ENCODE peak calls at places on chromosomes 16 and 17, in six cellular contexts. H is heart left ventricle, K is OCI-LY7, W is sigmoid colon, Q is thoracic aorta, O is IMR-90. A is an unnamed sample.

GRCh38 chr17:7712111-7712771 is 5.3 kb upstream of the DNAH2 start:
- DNase-seq in H (peak), O (no peak), K (peak), Q (no peak), W (no peak), A (no peak)

GRCh38 chr17:71085238-71086033 is 916.1 kb downstream of the KCNJ2 start:
- DNase-seq in H (no peak), K (peak), Q (no peak), W (no peak), O (no peak), A (peak)

GRCh38 chr17:68452724-68453290 is 4.5 kb downstream of the WIPI1 start:
- DNase-seq in W (no peak), K (no peak), Q (no peak), O (no peak), H (no peak), A (no peak)

GRCh38 chr17:79948918-79949645 is 86.6 kb downstream of the TBC1D16 start:
- DNase-seq in W (peak), O (no peak), H (peak), Q (no peak), K (no peak), A (peak)

GRCh38 chr16:3193221-3194212 is 5.5 kb downstream of the OR1F1 start:
- DNase-seq in W (no peak), O (no peak), H (no peak), K (no peak), Q (no peak), A (no peak)

GRCh38 chr16:68752602-68753001 is 15.5 kb downstream of the CDH1 start:
- DNase-seq in Q (no peak), K (no peak), O (no peak), H (no peak), W (no peak), A (peak)

GRCh38 chr16:12356622-12357365 is 380.3 kb downstream of the SNX29 start:
- DNase-seq in Q (no peak), O (no peak), K (peak), H (no peak), W (no peak), A (no peak)

GRCh38 chr16:81392011-81392410 is 52.6 kb upstream of the CMIP start:
- DNase-seq in W (no peak), H (no peak), K (no peak), Q (no peak), O (no peak), A (no peak)

GRCh38 chr17:1095853-1096675 is 83.7 kb downstream of the ABR start:
- DNase-seq in Q (no peak), K (no peak), W (no peak), O (no peak), H (no peak), A (no peak)

GRCh38 chr16:3998793-3999478 is 117.3 kb downstream of the ADCY9 start:
- DNase-seq in Q (no peak), H (no peak), O (peak), W (no peak), K (no peak), A (no peak)

GRCh38 chr17:46020023-46020735 is 21.1 kb downstream of the STH start:
- DNase-seq in W (peak), O (no peak), K (no peak), Q (no peak), H (no peak), A (no peak)

GRCh38 chr17:36833279-36833678 is 104.0 kb upstream of the LHX1 start:
- DNase-seq in O (no peak), Q (no peak), K (no peak), H (no peak), W (no peak), A (no peak)

GRCh38 chr17:58531661-58532554 is 17.5 kb upstream of the MTMR4 start:
- DNase-seq in Q (no peak), O (peak), K (peak), H (peak), W (peak), A (peak)

GRCh38 chr16:35908152-35908551 is 2448.7 kb downstream of the TP53TG3F start:
- DNase-seq in K (no peak), O (no peak), H (no peak), Q (no peak), W (no peak), A (no peak)

GRCh38 chr17:67673006-67673405 is 44.7 kb upstream of the NOL11 start:
- DNase-seq in K (no peak), H (no peak), O (no peak), W (no peak), Q (no peak), A (no peak)

GRCh38 chr17:42279776-42280630 is 3.8 kb upstream of the STAT5B start:
- DNase-seq in W (peak), O (no peak), K (no peak), Q (no peak), H (no peak), A (no peak)

GRCh38 chr17:2053380-2054261 is 1.3 kb upstream of the HIC1 start:
- DNase-seq in W (peak), Q (no peak), H (peak), O (peak), K (peak), A (peak)

GRCh38 chr16:19223235-19223847 is 55.3 kb downstream of the SYT17 start:
- DNase-seq in H (no peak), W (no peak), Q (no peak), K (peak), O (peak), A (no peak)

GRCh38 chr17:42387221-42387657 is 1.0 kb downstream of the STAT3 start:
- DNase-seq in K (no peak), Q (no peak), O (peak), H (no peak), W (peak), A (no peak)

GRCh38 chr16:82938108-82938507 is 311.3 kb downstream of the CDH13 start:
- DNase-seq in K (no peak), Q (no peak), W (no peak), O (no peak), H (no peak), A (no peak)

GRCh38 chr16:78142784-78143183 is 43.3 kb downstream of the WWOX start:
- DNase-seq in H (no peak), K (no peak), W (no peak), O (no peak), Q (no peak), A (no peak)

GRCh38 chr17:81849457-81849856 is 10.9 kb downstream of the P4HB start:
- DNase-seq in Q (no peak), K (no peak), W (no peak), H (no peak), O (no peak), A (no peak)

GRCh38 chr17:65389426-65389825 is 172.0 kb downstream of the AXIN2 start:
- DNase-seq in H (no peak), O (peak), K (no peak), W (no peak), Q (no peak), A (no peak)

GRCh38 chr16:88451586-88452484 is 1.2 kb upstream of the ZFPM1 start:
- DNase-seq in W (no peak), H (no peak), K (peak), O (no peak), Q (no peak), A (no peak)

GRCh38 chr17:75159196-75160031 is 5.1 kb upstream of the JPT1 start:
- DNase-seq in Q (no peak), O (peak), W (no peak), K (no peak), H (no peak), A (no peak)

GRCh38 chr17:57106107-57106835 is 21.2 kb downstream of the AKAP1 start:
- DNase-seq in O (no peak), K (no peak), Q (no peak), H (no peak), W (no peak), A (peak)

GRCh38 chr17:57108656-57109392 is 23.8 kb downstream of the AKAP1 start:
- DNase-seq in W (no peak), H (peak), O (no peak), Q (peak), K (no peak), A (no peak)

GRCh38 chr17:57104461-57105175 is 19.6 kb downstream of the AKAP1 start:
- DNase-seq in H (no peak), O (peak), K (no peak), W (no peak), Q (no peak), A (no peak)

GRCh38 chr17:57107498-57108101 is 22.6 kb downstream of the AKAP1 start:
- DNase-seq in W (no peak), Q (no peak), H (no peak), O (peak), K (no peak), A (peak)

GRCh38 chr17:57106836-57107497 is 21.9 kb downstream of the AKAP1 start:
- DNase-seq in O (no peak), Q (no peak), H (no peak), K (no peak), W (no peak), A (no peak)
- TF ChIP-seq CTCF in O (no peak), Q (no peak), H (no peak), K (no peak), W (no peak), A (no peak)

DNA sequence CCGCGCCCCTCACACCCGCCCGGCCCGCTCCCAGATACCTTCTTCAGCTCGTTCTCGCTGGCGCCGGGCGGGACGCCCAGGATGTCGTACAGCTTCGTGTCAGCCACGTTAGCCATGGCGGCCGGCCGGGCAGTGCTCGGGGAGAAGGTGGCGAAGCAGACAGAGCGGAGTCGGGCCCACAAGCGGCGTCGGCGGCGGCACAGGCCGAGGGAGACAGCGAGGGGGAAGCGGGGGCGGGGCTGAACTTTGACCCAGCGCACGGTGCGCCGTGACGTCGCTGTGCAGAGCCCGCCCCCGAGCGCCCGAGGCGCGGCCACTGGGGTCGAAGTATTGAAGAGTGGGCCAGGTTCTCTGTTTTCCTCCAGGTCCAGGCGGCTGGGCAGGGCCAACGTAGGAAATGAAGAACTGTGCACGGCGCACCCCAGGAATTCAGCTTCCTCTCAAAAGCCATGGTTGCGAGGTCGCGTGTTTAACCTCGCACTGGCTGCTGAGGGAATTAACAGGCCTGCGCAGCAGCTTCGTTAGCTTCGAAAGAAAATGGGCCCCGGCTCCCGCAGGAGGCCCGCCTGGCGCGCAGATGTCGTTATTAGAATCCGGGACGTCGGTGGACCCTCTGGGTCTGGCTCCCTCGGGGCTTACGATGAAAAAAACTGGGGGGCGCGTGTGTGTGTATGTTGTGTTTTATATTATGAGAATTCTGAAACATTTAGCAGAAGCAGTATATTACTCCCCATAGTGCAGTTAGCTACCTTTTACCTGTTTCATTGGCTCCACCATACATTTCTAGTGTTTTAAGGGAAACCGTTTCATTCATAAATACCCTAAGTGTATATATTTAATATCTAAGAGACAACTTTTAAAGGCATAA is at the start of gene DNAJA2:
- DNase-seq in K (peak), H (peak), W (peak), O (peak), Q (peak), A (peak)
- H3K4me3 ChIP-seq in K (peak), H (peak), W (peak), O (peak), Q (peak), A (peak)

GRCh38 chr17:17435323-17435722 is 41.5 kb upstream of the MED9 start:
- DNase-seq in K (no peak), H (no peak), Q (no peak), O (peak), W (no peak), A (peak)
- TF ChIP-seq CTCF in K (no peak), H (no peak), Q (no peak), O (peak), W (no peak), A (peak)

GRCh38 chr16:85461814-85462404 is 151.2 kb upstream of the GSE1 start:
- DNase-seq in Q (no peak), K (no peak), W (peak), O (peak), H (no peak), A (no peak)
- H3K4me3 ChIP-seq in Q (peak), K (no peak), W (peak), O (no peak), H (no peak), A (peak)

GRCh38 chr17:15909481-15909991 is 35.4 kb upstream of the ADORA2B start:
- DNase-seq in W (no peak), K (no peak), H (peak), O (no peak), Q (no peak), A (no peak)
- TF ChIP-seq CTCF in W (no peak), K (no peak), H (no peak), O (no peak), Q (no peak), A (no peak)

DNA sequence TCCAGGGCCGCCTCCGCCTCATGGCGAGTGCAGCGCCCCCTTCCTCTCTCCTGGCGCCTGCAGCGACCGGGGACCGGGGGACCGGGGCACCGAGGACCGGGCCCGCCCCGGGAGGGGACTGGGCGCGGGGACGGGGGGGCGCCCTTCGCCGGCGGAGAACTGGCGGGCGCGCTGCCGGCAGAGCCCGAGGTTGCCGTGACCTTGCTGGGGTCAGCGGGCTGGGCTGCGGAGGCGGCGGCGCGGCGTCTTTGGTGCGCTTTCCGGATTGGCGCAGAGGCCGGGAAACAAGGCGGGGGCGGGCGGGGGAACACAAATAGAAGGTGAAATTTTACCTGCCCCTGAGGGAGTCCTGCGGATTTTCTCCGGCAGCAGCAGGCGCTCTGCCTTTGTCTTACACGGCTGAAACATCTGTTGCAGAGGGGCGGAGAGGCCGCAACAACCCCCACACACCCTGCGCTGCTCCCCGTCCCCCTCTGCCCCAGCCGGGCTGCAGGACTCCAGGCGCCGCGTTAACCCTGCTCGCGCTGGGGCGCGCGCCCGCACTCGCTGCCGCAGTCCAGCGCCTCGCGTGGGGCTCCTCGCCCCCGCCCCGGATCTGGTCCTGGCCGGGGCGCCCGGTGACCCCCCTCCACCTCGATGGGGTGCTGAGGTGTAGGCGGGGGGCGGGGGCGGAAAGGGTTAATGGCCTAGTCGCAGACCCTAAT is 53.5 kb downstream of the SREBF1 start:
- DNase-seq in K (peak), Q (no peak), O (no peak), H (peak), W (no peak), A (peak)
- H3K4me3 ChIP-seq in K (peak), Q (peak), O (no peak), H (peak), W (peak), A (peak)

DNA sequence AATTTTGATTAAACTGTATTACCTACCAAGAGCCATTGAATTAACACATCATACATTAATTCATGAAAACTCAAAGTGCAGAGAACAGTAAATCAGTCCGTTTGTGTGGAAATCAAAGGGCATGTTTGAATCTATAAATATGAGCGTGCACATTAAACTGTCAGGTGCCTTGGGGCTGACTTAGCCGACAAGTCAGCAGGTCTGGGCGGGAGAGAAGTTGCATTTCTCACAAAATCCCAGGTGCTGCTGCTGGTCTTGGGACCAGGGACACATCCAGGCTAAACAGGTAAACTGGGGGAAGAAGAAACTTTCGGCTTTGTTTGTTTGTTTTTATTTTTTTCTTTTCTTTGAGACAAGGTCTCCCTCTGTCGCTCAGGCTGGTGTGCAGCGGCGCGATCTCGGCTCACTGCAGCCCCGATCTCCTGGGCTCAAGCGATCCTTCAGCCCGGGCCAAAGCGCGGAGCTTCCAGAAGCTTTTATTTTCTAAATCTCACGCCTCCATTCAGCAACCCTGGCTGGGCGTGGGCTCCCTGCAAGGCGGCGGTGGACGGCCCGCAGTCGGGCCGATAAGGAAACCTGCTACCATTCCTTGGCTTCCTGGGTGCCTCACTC is 213.9 kb downstream of the MRTFB start:
- DNase-seq in O (no peak), H (no peak), W (peak), Q (no peak), K (peak), A (peak)
- TF ChIP-seq CTCF in O (peak), H (peak), W (peak), Q (peak), K (peak), A (peak)

GRCh38 chr17:39863918-39864746 is at the start of gene IKZF3:
- DNase-seq in H (peak), K (peak), W (no peak), O (peak), Q (no peak), A (peak)
- H3K4me3 ChIP-seq in H (no peak), K (peak), W (no peak), O (no peak), Q (peak), A (peak)

DNA sequence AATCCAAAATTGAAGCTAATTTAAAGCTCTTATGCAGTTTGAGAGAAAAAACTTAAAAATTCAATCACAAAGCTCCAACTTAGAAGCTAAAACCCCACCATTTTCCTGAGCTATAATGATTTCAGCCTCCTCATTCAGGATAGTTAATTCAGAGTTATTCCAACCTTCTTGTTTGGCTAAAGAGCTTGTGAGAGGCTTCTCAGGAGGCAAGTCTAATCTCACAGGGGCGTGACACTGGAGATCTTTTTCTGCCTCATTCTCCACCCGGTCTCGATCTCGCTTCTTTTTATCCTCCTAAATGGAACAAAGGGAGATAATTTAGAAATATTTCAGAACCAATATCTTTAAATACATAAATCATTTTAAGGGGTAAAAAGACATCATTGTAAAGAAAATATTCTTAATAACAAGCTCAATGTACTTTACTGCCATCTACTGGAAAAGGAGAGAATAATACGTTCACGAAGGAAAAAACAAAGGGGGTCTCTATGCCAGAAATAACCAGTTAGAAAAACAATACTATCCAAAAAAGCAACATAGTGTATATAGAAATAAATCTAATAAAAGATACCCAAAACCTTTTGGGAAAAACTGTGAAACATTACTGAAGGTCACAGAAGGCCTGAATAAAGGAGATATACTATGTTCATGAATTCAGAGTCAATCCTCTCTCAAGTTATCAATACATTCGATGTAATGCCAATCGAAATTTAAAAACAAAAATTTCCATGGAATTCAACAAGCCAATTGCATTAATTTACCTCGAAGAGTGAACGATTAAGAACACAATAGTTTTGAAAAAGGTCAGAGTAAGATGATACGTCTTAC is 13.9 kb downstream of the BRD7 start:
- DNase-seq in Q (no peak), W (no peak), K (peak), O (no peak), H (no peak), A (no peak)
- TF ChIP-seq CTCF in Q (peak), W (peak), K (peak), O (peak), H (peak), A (peak)

GRCh38 chr16:67155305-67156145 is 4.2 kb downstream of the TRADD start:
- DNase-seq in W (peak), K (peak), H (peak), O (peak), Q (no peak), A (peak)
- H3K4me3 ChIP-seq in W (no peak), K (no peak), H (no peak), O (no peak), Q (peak), A (no peak)

A was measured in Caco-2.